ENCODE peak calls at places on chromosome 19, in five cellular contexts. One of them, this sample, is unnamed.

GRCh38 chr19:40341601-40342482 is 6.4 kb downstream of the C19orf47 start:
- DNase-seq in stimulated activated naive CD8-positive, alpha-beta T cell treated with anti-CD3 and anti-CD28 coated beads, Interleukin-15, Interleukin-2, amounts not matched to agents 100 U/mL and 50 U/mL, for 24 hours: no peak
- DNase-seq in brain microvascular endothelial cell: no peak
- DNase-seq in stimulated activated CD4-positive, alpha-beta T cell treated with anti-CD3 and anti-CD28 coated beads, Interleukin-4, amount 100 ng/mL, for 24 hours: no peak
- DNase-seq in NCI-H510A treated with DMSO at 0.1 percent for 48 hours: no peak
- DNase-seq in this sample: no peak

GRCh38 chr19:58279042-58279924 is 528 bp downstream of the ZNF8 start:
- DNase-seq in stimulated activated naive CD8-positive, alpha-beta T cell treated with anti-CD3 and anti-CD28 coated beads, Interleukin-15, Interleukin-2, amounts not matched to agents 100 U/mL and 50 U/mL, for 24 hours: peak
- DNase-seq in brain microvascular endothelial cell: peak
- DNase-seq in stimulated activated CD4-positive, alpha-beta T cell treated with anti-CD3 and anti-CD28 coated beads, Interleukin-4, amount 100 ng/mL, for 24 hours: peak
- DNase-seq in NCI-H510A treated with DMSO at 0.1 percent for 48 hours: peak
- DNase-seq in this sample: peak

GRCh38 chr19:10520652-10521318 is 3.5 kb upstream of the S1PR5 start:
- DNase-seq in stimulated activated naive CD8-positive, alpha-beta T cell treated with anti-CD3 and anti-CD28 coated beads, Interleukin-15, Interleukin-2, amounts not matched to agents 100 U/mL and 50 U/mL, for 24 hours: no peak
- DNase-seq in brain microvascular endothelial cell: no peak
- DNase-seq in stimulated activated CD4-positive, alpha-beta T cell treated with anti-CD3 and anti-CD28 coated beads, Interleukin-4, amount 100 ng/mL, for 24 hours: no peak
- DNase-seq in NCI-H510A treated with DMSO at 0.1 percent for 48 hours: no peak
- DNase-seq in this sample: no peak

GRCh38 chr19:14440049-14440448 is 6.9 kb downstream of the PKN1 start:
- DNase-seq in stimulated activated naive CD8-positive, alpha-beta T cell treated with anti-CD3 and anti-CD28 coated beads, Interleukin-15, Interleukin-2, amounts not matched to agents 100 U/mL and 50 U/mL, for 24 hours: peak
- DNase-seq in brain microvascular endothelial cell: no peak
- DNase-seq in stimulated activated CD4-positive, alpha-beta T cell treated with anti-CD3 and anti-CD28 coated beads, Interleukin-4, amount 100 ng/mL, for 24 hours: peak
- DNase-seq in NCI-H510A treated with DMSO at 0.1 percent for 48 hours: no peak
- DNase-seq in this sample: no peak

GRCh38 chr19:16351133-16351809 is 26.6 kb downstream of the KLF2 start:
- DNase-seq in stimulated activated naive CD8-positive, alpha-beta T cell treated with anti-CD3 and anti-CD28 coated beads, Interleukin-15, Interleukin-2, amounts not matched to agents 100 U/mL and 50 U/mL, for 24 hours: no peak
- DNase-seq in brain microvascular endothelial cell: no peak
- DNase-seq in stimulated activated CD4-positive, alpha-beta T cell treated with anti-CD3 and anti-CD28 coated beads, Interleukin-4, amount 100 ng/mL, for 24 hours: no peak
- DNase-seq in NCI-H510A treated with DMSO at 0.1 percent for 48 hours: no peak
- DNase-seq in this sample: no peak

GRCh38 chr19:48713864-48714755 is 5.4 kb downstream of the MAMSTR start:
- DNase-seq in stimulated activated naive CD8-positive, alpha-beta T cell treated with anti-CD3 and anti-CD28 coated beads, Interleukin-15, Interleukin-2, amounts not matched to agents 100 U/mL and 50 U/mL, for 24 hours: peak
- DNase-seq in brain microvascular endothelial cell: peak
- DNase-seq in stimulated activated CD4-positive, alpha-beta T cell treated with anti-CD3 and anti-CD28 coated beads, Interleukin-4, amount 100 ng/mL, for 24 hours: peak
- DNase-seq in NCI-H510A treated with DMSO at 0.1 percent for 48 hours: peak
- DNase-seq in this sample: peak

GRCh38 chr19:27714857-27715256 is 1498.1 kb downstream of the UQCRFS1 start:
- DNase-seq in stimulated activated naive CD8-positive, alpha-beta T cell treated with anti-CD3 and anti-CD28 coated beads, Interleukin-15, Interleukin-2, amounts not matched to agents 100 U/mL and 50 U/mL, for 24 hours: no peak
- DNase-seq in brain microvascular endothelial cell: no peak
- DNase-seq in stimulated activated CD4-positive, alpha-beta T cell treated with anti-CD3 and anti-CD28 coated beads, Interleukin-4, amount 100 ng/mL, for 24 hours: no peak
- DNase-seq in NCI-H510A treated with DMSO at 0.1 percent for 48 hours: no peak
- DNase-seq in this sample: no peak

GRCh38 chr19:7318176-7318575 is 24.0 kb upstream of the INSR start:
- DNase-seq in stimulated activated naive CD8-positive, alpha-beta T cell treated with anti-CD3 and anti-CD28 coated beads, Interleukin-15, Interleukin-2, amounts not matched to agents 100 U/mL and 50 U/mL, for 24 hours: no peak
- DNase-seq in brain microvascular endothelial cell: no peak
- DNase-seq in stimulated activated CD4-positive, alpha-beta T cell treated with anti-CD3 and anti-CD28 coated beads, Interleukin-4, amount 100 ng/mL, for 24 hours: no peak
- DNase-seq in NCI-H510A treated with DMSO at 0.1 percent for 48 hours: no peak
- DNase-seq in this sample: no peak

GRCh38 chr19:46791944-46792343 is 3.5 kb upstream of the SLC1A5 start:
- DNase-seq in stimulated activated naive CD8-positive, alpha-beta T cell treated with anti-CD3 and anti-CD28 coated beads, Interleukin-15, Interleukin-2, amounts not matched to agents 100 U/mL and 50 U/mL, for 24 hours: no peak
- DNase-seq in brain microvascular endothelial cell: no peak
- DNase-seq in stimulated activated CD4-positive, alpha-beta T cell treated with anti-CD3 and anti-CD28 coated beads, Interleukin-4, amount 100 ng/mL, for 24 hours: peak
- DNase-seq in NCI-H510A treated with DMSO at 0.1 percent for 48 hours: no peak
- DNase-seq in this sample: no peak

GRCh38 chr19:17855333-17856152 is 4.2 kb upstream of the RPL18A start:
- DNase-seq in stimulated activated naive CD8-positive, alpha-beta T cell treated with anti-CD3 and anti-CD28 coated beads, Interleukin-15, Interleukin-2, amounts not matched to agents 100 U/mL and 50 U/mL, for 24 hours: peak
- DNase-seq in brain microvascular endothelial cell: peak
- DNase-seq in stimulated activated CD4-positive, alpha-beta T cell treated with anti-CD3 and anti-CD28 coated beads, Interleukin-4, amount 100 ng/mL, for 24 hours: peak
- DNase-seq in NCI-H510A treated with DMSO at 0.1 percent for 48 hours: peak
- DNase-seq in this sample: peak

GRCh38 chr19:39160523-39160861 is 34.9 kb downstream of the PAK4 start:
- DNase-seq in stimulated activated naive CD8-positive, alpha-beta T cell treated with anti-CD3 and anti-CD28 coated beads, Interleukin-15, Interleukin-2, amounts not matched to agents 100 U/mL and 50 U/mL, for 24 hours: no peak
- DNase-seq in brain microvascular endothelial cell: peak
- DNase-seq in stimulated activated CD4-positive, alpha-beta T cell treated with anti-CD3 and anti-CD28 coated beads, Interleukin-4, amount 100 ng/mL, for 24 hours: no peak
- DNase-seq in NCI-H510A treated with DMSO at 0.1 percent for 48 hours: no peak
- DNase-seq in this sample: peak

GRCh38 chr19:1856698-1857603 is 6.4 kb downstream of the KLF16 start:
- DNase-seq in stimulated activated naive CD8-positive, alpha-beta T cell treated with anti-CD3 and anti-CD28 coated beads, Interleukin-15, Interleukin-2, amounts not matched to agents 100 U/mL and 50 U/mL, for 24 hours: peak
- DNase-seq in brain microvascular endothelial cell: peak
- DNase-seq in stimulated activated CD4-positive, alpha-beta T cell treated with anti-CD3 and anti-CD28 coated beads, Interleukin-4, amount 100 ng/mL, for 24 hours: peak
- DNase-seq in NCI-H510A treated with DMSO at 0.1 percent for 48 hours: no peak
- DNase-seq in this sample: peak

GRCh38 chr19:40700083-40700482 is 9.6 kb upstream of the NUMBL start:
- DNase-seq in stimulated activated naive CD8-positive, alpha-beta T cell treated with anti-CD3 and anti-CD28 coated beads, Interleukin-15, Interleukin-2, amounts not matched to agents 100 U/mL and 50 U/mL, for 24 hours: no peak
- DNase-seq in brain microvascular endothelial cell: no peak
- DNase-seq in stimulated activated CD4-positive, alpha-beta T cell treated with anti-CD3 and anti-CD28 coated beads, Interleukin-4, amount 100 ng/mL, for 24 hours: no peak
- DNase-seq in NCI-H510A treated with DMSO at 0.1 percent for 48 hours: no peak
- DNase-seq in this sample: no peak

GRCh38 chr19:39996218-39996810 is 546 bp upstream of the ZNF546 start:
- DNase-seq in stimulated activated naive CD8-positive, alpha-beta T cell treated with anti-CD3 and anti-CD28 coated beads, Interleukin-15, Interleukin-2, amounts not matched to agents 100 U/mL and 50 U/mL, for 24 hours: peak
- DNase-seq in brain microvascular endothelial cell: peak
- DNase-seq in stimulated activated CD4-positive, alpha-beta T cell treated with anti-CD3 and anti-CD28 coated beads, Interleukin-4, amount 100 ng/mL, for 24 hours: peak
- DNase-seq in NCI-H510A treated with DMSO at 0.1 percent for 48 hours: peak
- DNase-seq in this sample: no peak

GRCh38 chr19:1070576-1070930 is 3.6 kb downstream of the ARHGAP45 start:
- DNase-seq in stimulated activated naive CD8-positive, alpha-beta T cell treated with anti-CD3 and anti-CD28 coated beads, Interleukin-15, Interleukin-2, amounts not matched to agents 100 U/mL and 50 U/mL, for 24 hours: no peak
- DNase-seq in brain microvascular endothelial cell: no peak
- DNase-seq in stimulated activated CD4-positive, alpha-beta T cell treated with anti-CD3 and anti-CD28 coated beads, Interleukin-4, amount 100 ng/mL, for 24 hours: no peak
- DNase-seq in NCI-H510A treated with DMSO at 0.1 percent for 48 hours: no peak
- DNase-seq in this sample: no peak

GRCh38 chr19:46517471-46517870 is 21.8 kb upstream of the PNMA8B start:
- DNase-seq in stimulated activated naive CD8-positive, alpha-beta T cell treated with anti-CD3 and anti-CD28 coated beads, Interleukin-15, Interleukin-2, amounts not matched to agents 100 U/mL and 50 U/mL, for 24 hours: no peak
- DNase-seq in brain microvascular endothelial cell: no peak
- DNase-seq in stimulated activated CD4-positive, alpha-beta T cell treated with anti-CD3 and anti-CD28 coated beads, Interleukin-4, amount 100 ng/mL, for 24 hours: no peak
- DNase-seq in NCI-H510A treated with DMSO at 0.1 percent for 48 hours: no peak
- DNase-seq in this sample: no peak

This sample was measured in fibroblast of the conjunctiva.